ENCODE peak calls at places on chromosome 20, in eight cellular contexts. E is heart left ventricle, B is thoracic aorta, J is aorta, X is ovary, R is keratinocyte, G is Peyer's patch, P is right atrium auricular region. F is an unnamed sample. For H3K9me3, the result is how much of the 10 kb centered on the place peaks cover.

GRCh38 chr20:51960004-51960403 is 157.7 kb upstream of the SALL4 start:
- DNase-seq in E (no peak), B (no peak), J (no peak), X (no peak), R (no peak), G (no peak), P (no peak), F (no peak)

GRCh38 chr20:31906001-31906400 is 35.6 kb downstream of the TTLL9 start:
- DNase-seq in E (no peak), B (no peak), J (no peak), X (no peak), R (no peak), G (no peak), P (no peak), F (peak)

GRCh38 chr20:57435498-57436222 is 44.5 kb downstream of the RBM38 start:
- DNase-seq in E (peak), B (no peak), J (peak), X (no peak), R (peak), G (peak), P (no peak), F (peak)

GRCh38 chr20:43430265-43430664 is 27.4 kb upstream of the SRSF6 start:
- DNase-seq in E (no peak), B (no peak), J (no peak), X (no peak), R (no peak), G (no peak), P (peak), F (no peak)

GRCh38 chr20:32786059-32786760 is 24.0 kb downstream of the DNMT3B start:
- DNase-seq in E (no peak), B (no peak), J (no peak), X (no peak), R (no peak), G (no peak), P (no peak), F (no peak)

GRCh38 chr20:8709627-8710026 is 359.3 kb upstream of the PLCB4 start:
- DNase-seq in E (no peak), B (no peak), J (no peak), X (no peak), R (no peak), G (no peak), P (no peak), F (no peak)

GRCh38 chr20:59248031-59248684 is 52.3 kb upstream of the EDN3 start:
- DNase-seq in E (no peak), B (no peak), J (no peak), X (no peak), R (no peak), G (no peak), P (no peak), F (no peak)

GRCh38 chr20:58361549-58361948 is 27.5 kb upstream of the VAPB start:
- DNase-seq in E (no peak), B (no peak), J (no peak), X (no peak), R (no peak), G (no peak), P (peak), F (no peak)

GRCh38 chr20:50624351-50625016 is 66.9 kb downstream of the RIPOR3 start:
- DNase-seq in E (no peak), B (no peak), J (no peak), X (no peak), R (no peak), G (no peak), P (no peak), F (peak)

GRCh38 chr20:57450931-57451330 is 59.7 kb downstream of the RBM38 start:
- DNase-seq in E (no peak), B (no peak), J (no peak), X (no peak), R (no peak), G (peak), P (no peak), F (no peak)

GRCh38 chr20:54545959-54546358 is 70.6 kb downstream of the DOK5 start:
- DNase-seq in E (no peak), B (no peak), J (no peak), X (no peak), R (no peak), G (no peak), P (no peak), F (no peak)

GRCh38 chr20:50746138-50746940 is 15.0 kb downstream of the PARD6B start:
- DNase-seq in E (no peak), B (no peak), J (no peak), X (no peak), R (no peak), G (no peak), P (no peak), F (no peak)

GRCh38 chr20:12108842-12109241 is 191.1 kb downstream of the BTBD3 start:
- DNase-seq in E (no peak), B (no peak), J (no peak), X (no peak), R (no peak), G (no peak), P (no peak), F (no peak)

GRCh38 chr20:17610566-17611289 is 40.9 kb downstream of the DSTN start:
- DNase-seq in E (peak), B (no peak), J (peak), X (peak), R (no peak), G (peak), P (peak), F (peak)

GRCh38 chr20:50286609-50287008 is 96.0 kb downstream of the CEBPB start:
- DNase-seq in E (no peak), B (no peak), J (peak), X (peak), R (no peak), G (peak), P (peak), F (no peak)

GRCh38 chr20:32470025-32470861 is 112.1 kb downstream of the ASXL1 start:
- DNase-seq in E (peak), B (no peak), J (no peak), X (no peak), R (no peak), G (no peak), P (peak), F (peak)

DNA sequence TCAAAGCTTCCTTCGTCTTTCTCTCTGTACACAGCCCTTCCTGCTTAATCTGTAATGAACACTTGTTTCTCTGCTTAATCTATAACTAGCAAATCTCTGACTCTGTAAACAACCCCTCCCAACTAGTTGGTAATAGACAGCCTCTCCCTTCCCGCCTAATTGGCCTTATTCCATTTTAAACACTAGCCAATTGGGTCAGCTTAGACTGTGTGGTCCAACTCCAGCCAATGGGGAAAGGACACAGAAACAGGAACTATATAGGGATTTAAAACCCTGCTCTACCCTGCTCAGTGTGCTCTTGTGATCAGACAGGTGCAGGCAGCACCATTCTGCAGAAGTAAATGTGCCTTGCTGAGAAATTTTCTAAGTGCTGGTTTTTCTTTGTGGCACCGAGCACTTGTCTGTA is 18.5 kb downstream of the CHD6 start:
- DNase-seq in E (no peak), B (no peak), J (no peak), X (no peak), R (no peak), G (no peak), P (no peak), F (no peak)
- H3K9me3 ChIP-seq in E (under half), B (under half), J (under half), X (under half), R (under half), G (under half), P (under half), F (under half)

DNA sequence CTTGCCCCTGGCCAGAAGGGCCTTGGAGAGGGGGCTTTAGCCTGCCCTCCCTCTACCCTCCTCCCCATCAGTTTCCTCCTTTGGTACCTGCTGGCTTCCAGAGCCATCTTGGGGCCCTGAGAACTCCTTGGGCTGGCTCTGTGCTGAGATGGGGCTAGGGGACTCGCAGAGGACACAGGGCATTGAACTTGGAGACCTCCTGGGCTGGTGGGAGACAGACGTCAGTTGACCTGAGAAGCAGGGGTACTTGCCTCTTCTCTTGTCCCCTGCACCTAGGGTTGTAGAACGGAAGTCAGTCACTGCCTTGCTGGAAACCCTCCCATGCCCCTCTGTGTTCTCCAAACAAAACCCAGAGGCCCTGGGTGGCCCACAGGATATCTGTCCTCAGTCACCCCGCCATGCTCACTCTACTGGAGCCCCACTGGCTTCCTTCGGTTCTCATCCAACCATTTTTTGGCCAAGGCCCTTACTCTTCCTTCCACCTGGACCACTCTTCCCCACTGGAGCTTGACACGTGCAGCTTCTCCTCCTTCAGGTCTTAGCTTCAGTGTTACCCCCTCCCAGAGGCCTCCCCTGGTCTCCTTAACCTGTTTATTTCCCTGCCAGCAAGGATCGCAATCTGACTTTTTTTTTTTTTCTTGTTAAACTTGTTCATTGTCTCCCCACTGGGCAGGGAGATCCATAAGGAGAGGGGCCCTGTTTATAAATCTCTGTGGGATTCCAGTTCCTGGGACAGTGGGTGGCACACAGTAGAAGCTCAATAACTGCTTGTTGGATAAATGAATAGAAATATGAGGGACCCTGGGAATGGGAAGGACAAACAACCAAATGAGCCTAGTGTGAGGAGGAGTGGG is 971 bp downstream of the RBCK1 start:
- DNase-seq in E (no peak), B (no peak), J (no peak), X (no peak), R (no peak), G (no peak), P (no peak), F (no peak)
- H3K27ac ChIP-seq in E (peak), B (peak), J (no peak), X (peak), R (peak), G (peak), P (peak), F (peak)

GRCh38 chr20:6007094-6007528 is 46.7 kb downstream of the LRRN4 start:
- DNase-seq in E (no peak), B (no peak), J (no peak), X (no peak), R (no peak), G (no peak), P (no peak), F (no peak)

GRCh38 chr20:6012166-6012565 is 41.7 kb downstream of the LRRN4 start:
- DNase-seq in E (no peak), B (no peak), J (no peak), X (no peak), R (no peak), G (no peak), P (no peak), F (no peak)

GRCh38 chr20:6007529-6008103 is 46.2 kb downstream of the LRRN4 start:
- DNase-seq in E (no peak), B (no peak), J (no peak), X (no peak), R (no peak), G (no peak), P (no peak), F (no peak)

GRCh38 chr20:6006603-6006949 is 47.3 kb downstream of the LRRN4 start:
- DNase-seq in E (no peak), B (no peak), J (no peak), X (no peak), R (no peak), G (no peak), P (no peak), F (no peak)

DNA sequence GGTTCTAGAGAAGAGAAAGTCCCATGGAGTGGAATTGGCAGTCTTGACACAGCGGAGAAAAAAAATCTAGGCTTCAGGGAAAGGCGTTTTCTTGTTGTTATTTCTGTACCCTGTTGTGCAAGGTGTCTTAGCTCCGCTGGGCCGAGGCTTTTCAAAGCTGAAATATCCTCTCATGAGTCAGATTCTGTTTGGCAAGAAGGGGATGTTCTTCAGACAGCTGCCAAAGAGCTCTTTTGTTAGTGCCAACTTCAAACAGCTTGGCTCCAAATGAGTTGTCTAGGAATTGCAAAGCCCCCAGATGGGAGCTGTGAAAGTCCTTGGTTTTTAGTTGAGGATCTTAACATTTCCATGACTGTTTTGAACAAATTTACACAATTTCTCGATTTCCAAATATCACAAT is 45.6 kb downstream of the LRRN4 start:
- DNase-seq in E (peak), B (peak), J (peak), X (peak), R (peak), G (no peak), P (peak), F (no peak)
- H3K4me3 ChIP-seq in E (peak), B (peak), J (no peak), X (peak), R (peak), G (peak), P (no peak), F (peak)

GRCh38 chr20:24938498-24938897 is 10.6 kb upstream of the CST7 start:
- DNase-seq in E (no peak), B (no peak), J (no peak), X (no peak), R (no peak), G (no peak), P (no peak), F (peak)

GRCh38 chr20:24935140-24935539 is 13.9 kb upstream of the CST7 start:
- DNase-seq in E (no peak), B (no peak), J (peak), X (no peak), R (no peak), G (no peak), P (no peak), F (peak)

GRCh38 chr20:24937579-24937978 is 11.5 kb upstream of the CST7 start:
- DNase-seq in E (no peak), B (no peak), J (no peak), X (no peak), R (no peak), G (no peak), P (no peak), F (no peak)

GRCh38 chr20:24935786-24936525 is 13.1 kb upstream of the CST7 start:
- DNase-seq in E (no peak), B (no peak), J (peak), X (no peak), R (no peak), G (no peak), P (no peak), F (peak)

DNA sequence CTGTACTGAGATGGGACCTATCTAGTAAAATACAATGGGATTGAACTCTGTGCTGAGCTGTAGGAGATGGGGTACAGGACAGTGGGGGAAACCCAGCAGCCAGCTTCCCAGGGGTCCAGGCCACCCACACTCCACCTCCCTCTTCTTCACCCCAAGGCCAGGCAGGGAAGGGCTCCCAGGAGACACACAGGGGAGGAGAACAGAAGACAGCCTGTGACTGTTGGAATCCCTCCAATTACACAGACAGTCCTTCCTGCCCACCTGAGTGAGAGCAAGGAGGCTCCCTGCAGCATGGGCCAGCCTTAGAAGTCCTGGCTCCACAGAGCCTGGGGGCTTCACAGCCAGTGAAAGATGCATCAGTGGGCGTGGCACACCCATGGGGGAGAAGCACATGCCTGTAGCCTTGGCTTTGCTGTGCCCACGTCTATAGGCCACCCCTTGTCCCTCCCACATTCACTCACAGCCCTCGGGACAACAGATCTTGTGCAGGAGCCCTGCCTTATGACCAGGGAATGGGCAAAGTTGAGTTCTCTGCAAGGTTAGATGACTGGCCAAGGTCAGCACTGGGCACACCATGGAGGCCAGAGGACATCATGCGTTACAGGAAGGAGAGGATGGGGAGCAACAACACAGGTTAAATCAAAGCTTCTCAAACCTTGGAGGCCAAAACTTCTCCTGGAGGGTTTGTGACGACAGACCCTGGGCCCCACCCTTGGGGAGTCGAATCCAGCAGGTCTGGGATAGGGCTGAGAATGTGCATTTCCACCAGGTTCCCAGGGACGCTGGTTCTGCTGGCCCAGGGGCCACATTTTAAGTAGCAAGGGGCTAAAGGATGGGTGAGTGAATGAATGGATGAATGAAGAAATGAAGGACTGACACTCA is 12.3 kb upstream of the CST7 start:
- DNase-seq in E (no peak), B (no peak), J (peak), X (no peak), R (no peak), G (no peak), P (no peak), F (peak)
- H3K9me3 ChIP-seq in E (under half), B (under half), J (under half), X (under half), R (under half), G (under half), P (under half), F (under half)

DNA sequence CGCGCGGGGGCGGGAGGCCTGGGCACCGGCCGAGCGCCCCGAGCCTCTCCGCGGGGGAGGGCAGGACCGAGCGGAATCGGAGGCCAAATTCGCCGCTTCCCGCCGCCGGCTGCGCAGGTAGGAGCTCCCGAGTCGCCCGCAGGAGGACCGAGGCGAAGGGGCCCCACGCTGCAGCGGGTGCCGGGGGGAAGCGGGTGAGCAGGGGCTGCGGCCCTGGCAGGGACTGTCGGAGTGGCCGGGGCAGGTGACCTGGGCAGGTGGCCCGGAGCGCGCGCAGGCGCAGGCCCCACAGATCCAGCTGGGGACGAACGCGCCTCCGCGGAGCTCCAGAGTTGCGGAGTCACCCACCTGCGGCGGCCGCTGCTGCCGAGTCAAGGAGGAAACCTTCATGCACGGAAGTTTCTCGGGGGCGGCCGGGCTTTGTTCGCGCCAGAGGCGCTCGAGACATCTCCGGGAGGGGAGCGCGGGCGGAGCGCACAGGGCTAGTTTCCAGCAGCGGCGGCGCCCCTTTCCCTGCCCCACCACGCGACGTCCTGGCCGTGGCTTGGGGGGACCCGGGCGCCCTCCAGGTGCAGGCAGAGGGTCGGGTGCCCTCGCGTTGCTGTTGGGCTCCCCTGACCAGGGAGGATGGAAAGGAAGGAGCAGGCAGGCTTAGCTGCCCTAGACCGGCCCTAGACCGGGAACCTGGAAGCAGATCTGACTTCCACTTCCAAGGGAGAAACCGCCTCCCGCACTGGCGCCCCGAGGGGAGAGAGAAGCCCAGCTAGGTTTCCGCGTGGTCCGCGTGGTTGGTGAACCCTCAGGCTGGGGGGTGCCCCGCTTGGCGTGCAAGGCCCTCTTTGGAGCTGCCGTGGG is 590 bp downstream of the SLCO4A1 start:
- DNase-seq in E (no peak), B (no peak), J (no peak), X (no peak), R (no peak), G (peak), P (no peak), F (no peak)
- H3K27ac ChIP-seq in E (peak), B (no peak), J (no peak), X (no peak), R (no peak), G (peak), P (peak), F (peak)

GRCh38 chr20:1333462-1334369 is 4.8 kb upstream of the SDCBP2 start:
- DNase-seq in E (no peak), B (no peak), J (no peak), X (no peak), R (no peak), G (peak), P (peak), F (no peak)
- H3K4me3 ChIP-seq in E (no peak), B (no peak), J (no peak), X (no peak), R (no peak), G (no peak), P (no peak), F (no peak)

GRCh38 chr20:56323656-56324055 is 35.1 kb upstream of the FAM210B start:
- DNase-seq in E (no peak), B (no peak), J (no peak), X (no peak), R (no peak), G (no peak), P (no peak), F (no peak)
- H3K9me3 ChIP-seq in E (under half), B (under half), J (under half), X (under half), R (under half), G (under half), P (under half), F (under half)